ENCODE peak calls at places on chromosomes 12 and 14, in seven cellular contexts. U is HCT116; F is CD4-positive, alpha-beta memory T cell; V is adrenal gland; Z is tibial artery; S is Peyer's patch; G is neural progenitor cell. R is an unnamed sample.

GRCh38 chr14:68250950-68251765 is 431.6 kb downstream of the RAD51B start:
- DNase-seq in U (no peak), G (no peak), S (no peak), V (no peak), Z (no peak), F (no peak), R (no peak)

GRCh38 chr14:32203928-32204357 is 874 bp upstream of the RNU6-8 start:
- DNase-seq in Z (no peak), S (peak; percentile 68), F (peak; percentile 32), U (no peak), V (peak; percentile 60), G (peak; percentile 28), R (peak; percentile 64)

GRCh38 chr12:123062682-123063426 is 82.4 kb downstream of the ARL6IP4 start:
- DNase-seq in F (no peak), V (peak; percentile 94), S (peak; percentile 70), U (peak; percentile 18), Z (peak; percentile 57), G (no peak), R (no peak)

GRCh38 chr14:93734086-93734822 is 54.0 kb downstream of the PRIMA1 start:
- DNase-seq in S (no peak), F (no peak), V (no peak), U (no peak), Z (no peak), G (peak; percentile 50), R (no peak)

GRCh38 chr12:52645120-52645761 is 6.8 kb downstream of the KRT2 start:
- DNase-seq in Z (no peak), V (no peak), S (no peak), G (no peak), U (no peak), F (peak; percentile 84), R (no peak)

GRCh38 chr12:52691076-52691764 is 11.0 kb upstream of the KRT1 start:
- DNase-seq in Z (no peak), V (no peak), G (peak; percentile 70), F (peak; percentile 55), U (no peak), S (peak; percentile 55), R (no peak)

GRCh38 chr12:53789570-53789969 is 37.8 kb upstream of the CISTR start:
- DNase-seq in V (no peak), G (no peak), S (no peak), F (no peak), U (no peak), Z (no peak), R (no peak)

GRCh38 chr12:23600936-23601335 is 348.5 kb downstream of the SOX5 start:
- DNase-seq in U (no peak), V (no peak), S (no peak), F (no peak), G (no peak), Z (no peak), R (no peak)

GRCh38 chr14:67941456-67942018 is 122.0 kb downstream of the RAD51B start:
- DNase-seq in S (no peak), G (peak; percentile 49), Z (no peak), U (no peak), F (no peak), V (no peak), R (no peak)

GRCh38 chr12:52522346-52523011 is 2.3 kb upstream of the KRT5 start:
- DNase-seq in S (peak; percentile 34), Z (no peak), V (peak; percentile 41), F (no peak), G (no peak), U (peak; percentile 27), R (peak; percentile 76)

GRCh38 chr14:66974397-66975025 is 214.7 kb upstream of the GARIN2 start:
- DNase-seq in V (no peak), U (no peak), S (no peak), Z (no peak), G (no peak), F (no peak), R (no peak)

GRCh38 chr14:68636597-68636996 is 156.3 kb downstream of the ZFP36L1 start:
- DNase-seq in Z (no peak), V (peak; percentile 41), F (no peak), S (no peak), G (no peak), U (no peak), R (no peak)

GRCh38 chr12:130104596-130105253 is 57.5 kb upstream of the FZD10 start:
- DNase-seq in Z (no peak), U (no peak), G (peak; percentile 54), V (no peak), S (no peak), F (no peak), R (no peak)

GRCh38 chr14:100271247-100271939 is 32.4 kb downstream of the YY1 start:
- DNase-seq in V (peak; percentile 77), G (no peak), Z (no peak), S (peak; percentile 75), F (peak; percentile 17), U (no peak), R (no peak)

GRCh38 chr14:64190974-64191502 is 103.1 kb downstream of the ESR2 start:
- DNase-seq in Z (no peak), U (no peak), G (no peak), F (no peak), V (no peak), S (no peak), R (no peak)

GRCh38 chr14:76985021-76985420 is 43.5 kb downstream of the IRF2BPL start:
- DNase-seq in V (no peak), Z (no peak), S (no peak), F (no peak), G (no peak), U (no peak), R (no peak)

DNA sequence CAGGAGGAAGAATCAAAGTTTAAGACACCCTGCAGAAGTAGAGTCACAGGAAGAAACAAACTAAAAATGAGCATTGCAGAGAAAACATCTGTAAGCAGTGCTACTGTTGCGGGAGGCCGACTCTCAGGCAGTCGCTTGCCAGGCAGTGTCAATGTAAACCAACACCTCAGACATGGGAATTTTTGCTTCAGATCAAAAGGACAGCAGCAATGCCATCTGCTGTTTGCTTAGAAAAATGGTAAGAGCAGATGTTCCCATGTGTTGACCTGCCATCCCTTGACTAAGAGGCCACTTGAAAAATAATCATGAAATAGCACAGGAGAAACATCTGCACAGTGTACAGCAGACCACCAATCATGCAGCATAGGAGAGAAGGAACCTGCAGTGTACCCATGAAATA is 196.6 kb downstream of the SLC25A21 start:
- DNase-seq in V (no peak), F (no peak), U (no peak), G (no peak), Z (no peak), S (no peak), R (no peak)
- H3K4me3 ChIP-seq in V (no peak overlapping the region), F (no peak overlapping the region), U (no peak overlapping the region), G (no peak overlapping the region), Z (no peak overlapping the region), S (no peak overlapping the region), R (no peak overlapping the region)

DNA sequence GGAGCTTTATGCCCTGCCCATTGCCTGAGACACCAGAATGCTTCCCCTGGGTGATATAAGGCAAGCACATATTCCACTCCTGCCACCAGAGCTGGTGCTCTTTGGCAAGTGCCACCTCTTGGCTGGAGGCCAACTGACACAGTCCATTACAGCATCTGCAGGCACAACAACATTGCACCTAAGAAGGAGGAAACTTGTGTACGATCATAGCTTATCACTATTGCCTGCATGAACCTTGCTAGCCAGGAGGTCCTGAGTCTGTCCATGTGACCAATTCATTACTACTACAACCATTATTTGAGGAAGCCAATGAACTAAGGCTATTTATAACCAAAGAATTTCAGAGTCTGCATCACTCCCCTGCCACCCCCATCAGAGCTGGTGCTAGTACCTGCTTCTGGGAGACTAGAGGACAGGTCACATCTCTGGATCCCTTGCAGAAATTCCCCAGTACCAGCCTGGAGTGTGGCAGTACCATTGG is 119.9 kb upstream of the SCAF11 start:
- DNase-seq in S (peak; percentile 57), G (no peak), V (no peak), F (no peak), Z (no peak), U (no peak), R (no peak)
- H3K4me1 ChIP-seq in S (peaks cover 8% of the 10 kb centered on the region), G (no peaks in the 10 kb centered on the region), V (no peaks in the 10 kb centered on the region), F (no peaks in the 10 kb centered on the region), Z (no peaks in the 10 kb centered on the region), U (no peaks in the 10 kb centered on the region), R (no peaks in the 10 kb centered on the region)

GRCh38 chr14:35406811-35407630 is 2.5 kb upstream of the NFKBIA start:
- DNase-seq in F (peak; percentile 38), S (peak; percentile 50), U (peak; percentile 56), Z (no peak), G (peak; percentile 71), V (no peak), R (peak; percentile 70)
- H3K4me3 ChIP-seq in F (no peak overlapping the region), S (no peak overlapping the region), U (no peak overlapping the region), Z (no peak overlapping the region), G (no peak overlapping the region), V (no peak overlapping the region), R (no peak overlapping the region)

DNA sequence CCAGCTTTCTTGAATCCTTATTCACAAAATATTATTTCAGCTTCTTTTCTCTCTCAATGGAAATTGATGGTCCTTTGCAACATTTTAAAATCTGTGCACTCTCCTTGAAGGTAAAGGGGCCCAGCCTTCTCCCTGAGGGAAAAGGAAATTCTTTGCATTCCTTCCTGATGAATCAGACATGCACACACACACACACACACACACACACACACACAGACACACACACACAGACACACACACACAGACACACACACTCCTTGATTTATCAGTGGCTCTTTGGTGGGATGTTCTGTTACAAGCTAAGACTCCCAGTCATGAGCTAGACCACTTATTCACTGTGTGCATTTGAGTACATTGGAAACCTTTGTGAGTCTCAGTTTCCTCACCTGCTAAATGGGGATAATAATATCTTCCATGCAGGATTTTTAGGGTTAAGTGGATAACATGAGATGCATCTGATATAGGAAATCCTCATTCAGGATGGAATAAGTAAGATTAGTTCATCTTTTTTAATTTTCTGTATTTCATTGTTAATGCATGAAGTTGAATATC is 45.1 kb upstream of the HMGA2 start:
- DNase-seq in U (peak; percentile 54), S (no peak), F (no peak), G (peak; percentile 27), Z (no peak), V (no peak), R (no peak)
- H3K4me1 ChIP-seq in U (peaks cover 47% of the 10 kb centered on the region), S (no peaks in the 10 kb centered on the region), F (no peaks in the 10 kb centered on the region), G (peaks cover 6% of the 10 kb centered on the region), Z (no peaks in the 10 kb centered on the region), V (no peaks in the 10 kb centered on the region), R (no peaks in the 10 kb centered on the region)

GRCh38 chr12:66538970-66539369 is 139.9 kb downstream of the GRIP1 start:
- DNase-seq in F (no peak), U (no peak), V (no peak), S (no peak), Z (no peak), G (no peak), R (no peak)
- H3K4me3 ChIP-seq in F (no peak overlapping the region), U (no peak overlapping the region), V (no peak overlapping the region), S (no peak overlapping the region), Z (no peak overlapping the region), G (no peak overlapping the region), R (no peak overlapping the region)

DNA sequence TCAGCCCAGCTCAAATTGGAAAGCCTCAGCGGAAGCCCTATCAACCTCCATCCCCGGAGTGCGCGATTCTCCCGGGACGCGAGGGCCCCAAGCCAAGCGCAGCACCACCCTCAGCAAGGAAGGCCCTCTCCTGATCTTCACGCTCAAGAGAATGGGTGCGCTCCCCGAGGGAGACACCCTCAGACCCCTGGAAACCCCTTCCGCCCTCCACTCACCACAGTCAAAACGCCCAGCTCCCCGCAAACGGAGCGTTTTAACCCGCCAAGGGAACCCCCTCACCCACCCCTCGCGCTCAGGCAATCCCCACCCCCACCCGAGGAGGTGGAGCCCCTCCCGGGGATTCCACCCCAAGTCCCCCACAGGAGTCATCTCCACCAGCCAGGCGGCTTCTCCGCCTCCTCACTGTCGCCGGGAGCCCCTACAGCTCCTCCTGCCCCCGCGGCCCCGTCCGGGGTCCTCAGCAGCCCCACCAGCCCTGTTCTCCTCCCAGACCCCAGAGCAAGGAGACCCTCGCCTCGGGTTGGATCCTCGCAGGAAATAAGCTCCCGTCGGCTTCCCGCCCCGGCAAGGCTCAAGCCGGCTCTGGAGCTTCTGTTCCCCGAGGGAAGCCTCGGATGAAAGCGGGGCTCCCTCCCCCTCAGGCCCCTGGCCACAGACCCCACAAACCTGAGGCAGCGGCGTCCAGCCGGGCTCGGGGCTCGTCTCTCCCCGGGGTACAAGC is 507 bp downstream of the BAZ2A start:
- DNase-seq in F (peak; percentile 38), U (no peak), G (peak; percentile 34), S (peak; percentile 55), V (no peak), Z (no peak), R (no peak)
- H3K4me1 ChIP-seq in F (peaks cover 80% of the 10 kb centered on the region), U (peaks cover 31% of the 10 kb centered on the region), G (peaks cover 33% of the 10 kb centered on the region), S (peaks cover 23% of the 10 kb centered on the region), V (peaks cover 43% of the 10 kb centered on the region), Z (peaks cover 61% of the 10 kb centered on the region), R (no peaks in the 10 kb centered on the region)

R was measured in sigmoid colon.